ENCODE peak calls at places on chromosomes 4 and X, in ten cellular contexts. D, A, O, P, Q, T, E, J, X and N are unnamed samples.

GRCh38 chr4:26020896-26021295 is 106.9 kb downstream of the SMIM20 start:
- DNase-seq in D (no peak), A (no peak), O (peak; percentile 79), P (no peak), Q (no peak), T (peak; percentile 92), E (no peak), J (no peak), X (no peak), N (peak; percentile 41)

GRCh38 chr4:181582595-181582994 is 660.6 kb upstream of the TENM3 start:
- DNase-seq in D (no peak), A (no peak), O (no peak), P (no peak), Q (no peak), T (no peak), E (no peak), J (no peak), X (no peak), N (no peak)

GRCh38 chr4:25563071-25563564 is 92.5 kb upstream of the SLC34A2 start:
- DNase-seq in D (no peak), A (no peak), O (no peak), P (no peak), Q (no peak), T (no peak), E (no peak), J (no peak), X (no peak), N (no peak)

GRCh38 chr4:176393306-176394013 is 73.7 kb downstream of the SPCS3 start:
- DNase-seq in D (peak; percentile 1), A (no peak), O (no peak), P (no peak), Q (no peak), T (no peak), E (no peak), J (no peak), X (peak; percentile 16), N (no peak)

GRCh38 chrX:151396827-151397740 is at the start of gene VMA21:
- DNase-seq in D (peak; percentile 79), A (peak; percentile 70), O (peak; percentile 87), P (peak; percentile 79), Q (peak; percentile 82), T (peak; percentile 87), E (peak; percentile 84), J (no peak), X (peak; percentile 89), N (peak; percentile 77)

GRCh38 chrX:42149786-42150185 is 226.4 kb upstream of the CASK start:
- DNase-seq in D (no peak), A (no peak), O (no peak), P (no peak), Q (no peak), T (no peak), E (no peak), J (no peak), X (no peak), N (no peak)

GRCh38 chr4:117420966-117421365 is 335.6 kb upstream of the TRAM1L1 start:
- DNase-seq in D (no peak), A (no peak), O (no peak), P (no peak), Q (no peak), T (no peak), E (no peak), J (no peak), X (no peak), N (no peak)

GRCh38 chr4:114028071-114028470 is 48.6 kb upstream of the ARSJ start:
- DNase-seq in D (no peak), A (no peak), O (no peak), P (no peak), Q (no peak), T (no peak), E (no peak), J (peak; percentile 28), X (no peak), N (no peak)

GRCh38 chrX:331145-331771 is 12.7 kb upstream of the GTPBP6 start:
- DNase-seq in D (peak; percentile 19), A (no peak), O (peak; percentile 36), P (no peak), Q (peak; percentile 74), T (peak; percentile 33), E (no peak), J (no peak), X (peak; percentile 88), N (no peak)

GRCh38 chrX:123648028-123648810 is 84.6 kb downstream of the THOC2 start:
- DNase-seq in D (peak; percentile 80), A (peak; percentile 43), O (peak; percentile 78), P (no peak), Q (peak; percentile 44), T (peak; percentile 79), E (peak; percentile 13), J (peak; percentile 87), X (peak; percentile 36), N (no peak)

GRCh38 chr4:178823673-178824072 is 1381.4 kb upstream of the AGA start:
- DNase-seq in D (no peak), A (no peak), O (peak; percentile 36), P (no peak), Q (no peak), T (peak; percentile 71), E (no peak), J (no peak), X (no peak), N (no peak)

GRCh38 chr4:43330288-43330687 is 437.8 kb downstream of the GRXCR1 start:
- DNase-seq in D (no peak), A (no peak), O (peak; percentile 40), P (no peak), Q (no peak), T (peak; percentile 83), E (no peak), J (peak; percentile 37), X (no peak), N (no peak)